ENCODE peak calls at places on chromosomes 13 and 19, in four cellular contexts. One of them, this sample, is unnamed.

GRCh38 chr13:109704771-109705628 is 81.4 kb downstream of the IRS2 start:
- DNase-seq in progenitor cell of endocrine pancreas: no peak
- DNase-seq in endodermal cell: no peak
- DNase-seq in DMS153: peak
- DNase-seq in this sample: peak

GRCh38 chr13:113897161-113897560 is 33.3 kb upstream of the GAS6 start:
- DNase-seq in progenitor cell of endocrine pancreas: no peak
- DNase-seq in endodermal cell: no peak
- DNase-seq in DMS153: no peak
- DNase-seq in this sample: no peak

GRCh38 chr13:27374126-27374613 is 50.2 kb upstream of the GTF3A start:
- DNase-seq in progenitor cell of endocrine pancreas: no peak
- DNase-seq in endodermal cell: no peak
- DNase-seq in DMS153: no peak
- DNase-seq in this sample: no peak

GRCh38 chr19:47749326-47749725 is 4.0 kb downstream of the NOP53 start:
- DNase-seq in progenitor cell of endocrine pancreas: no peak
- DNase-seq in endodermal cell: no peak
- DNase-seq in DMS153: no peak
- DNase-seq in this sample: no peak

GRCh38 chr13:22726721-22727120 is 454.1 kb upstream of the SGCG start:
- DNase-seq in progenitor cell of endocrine pancreas: no peak
- DNase-seq in endodermal cell: no peak
- DNase-seq in DMS153: no peak
- DNase-seq in this sample: no peak

GRCh38 chr13:109344552-109345157 is 441.7 kb downstream of the IRS2 start:
- DNase-seq in progenitor cell of endocrine pancreas: no peak
- DNase-seq in endodermal cell: no peak
- DNase-seq in DMS153: no peak
- DNase-seq in this sample: no peak

GRCh38 chr19:38506723-38507550 is 73.4 kb downstream of the RYR1 start:
- DNase-seq in progenitor cell of endocrine pancreas: peak
- DNase-seq in endodermal cell: peak
- DNase-seq in DMS153: peak
- DNase-seq in this sample: peak

GRCh38 chr13:75255159-75255558 is 226.8 kb downstream of the TBC1D4 start:
- DNase-seq in progenitor cell of endocrine pancreas: no peak
- DNase-seq in endodermal cell: no peak
- DNase-seq in DMS153: no peak
- DNase-seq in this sample: no peak

GRCh38 chr19:31282346-31282745 is 66.9 kb downstream of the TSHZ3 start:
- DNase-seq in progenitor cell of endocrine pancreas: no peak
- DNase-seq in endodermal cell: no peak
- DNase-seq in DMS153: no peak
- DNase-seq in this sample: no peak

This sample was measured in psoas muscle.